ENCODE peak calls at places on chromosomes 4 and X, in ten cellular contexts. Q, J, S, N, G, E, W, Y, O and A are unnamed samples.

GRCh38 chr4:151563194-151563593 is 154.2 kb downstream of the FHIP1A start:
- DNase-seq in O (no peak), Y (no peak), S (peak; percentile 50), G (no peak), W (no peak), J (no peak), E (no peak), N (no peak), Q (no peak), A (peak; percentile 54)

GRCh38 chr4:39495446-39496208 is 31.6 kb downstream of the UGDH start:
- DNase-seq in Y (no peak), G (no peak), W (no peak), J (no peak), S (no peak), Q (peak; percentile 10), E (no peak), N (no peak), O (no peak), A (no peak)

GRCh38 chr4:75555294-75556164 is at the start of gene ODAPH:
- DNase-seq in Q (peak; percentile 58), G (no peak), S (no peak), N (no peak), J (no peak), E (no peak), W (peak; percentile 84), O (no peak), Y (no peak), A (no peak)

GRCh38 chr4:83605216-83605615 is 69.3 kb downstream of the GPAT3 start:
- DNase-seq in E (no peak), O (no peak), G (no peak), S (no peak), W (no peak), N (no peak), Y (no peak), J (no peak), Q (no peak), A (no peak)

GRCh38 chrX:108270280-108270679 is 167.9 kb downstream of the COL4A6 start:
- DNase-seq in Y (no peak), J (no peak), S (no peak), N (no peak), O (no peak), Q (no peak), E (no peak), W (peak; percentile 0), G (no peak), A (no peak)

GRCh38 chr4:95021099-95021498 is 263.3 kb downstream of the BMPR1B start:
- DNase-seq in Q (peak; percentile 33), W (no peak), Y (no peak), O (no peak), G (no peak), N (no peak), J (no peak), S (no peak), E (no peak), A (no peak)

GRCh38 chr4:53346920-53347852 is 18.7 kb downstream of the SCFD2 start:
- DNase-seq in G (no peak), Q (peak; percentile 61), N (no peak), S (no peak), E (no peak), O (no peak), W (no peak), Y (peak; percentile 18), J (no peak), A (no peak)

GRCh38 chrX:152897216-152898144 is at the start of gene ZNF185:
- DNase-seq in S (peak; percentile 57), J (no peak), G (no peak), N (no peak), O (no peak), E (peak; percentile 90), Y (no peak), W (no peak), Q (no peak), A (no peak)

GRCh38 chr4:63742882-63743281 is 666.4 kb downstream of the TECRL start:
- DNase-seq in Y (no peak), S (no peak), E (no peak), O (no peak), W (no peak), Q (no peak), N (no peak), J (no peak), G (no peak), A (no peak)

GRCh38 chrX:119374736-119375135 is 24.4 kb upstream of the SLC25A43 start:
- DNase-seq in N (no peak), O (no peak), E (no peak), S (no peak), Y (no peak), J (no peak), W (no peak), G (no peak), Q (peak; percentile 40), A (no peak)

GRCh38 chr4:81343536-81343935 is 128.2 kb downstream of the RASGEF1B start:
- DNase-seq in W (no peak), J (no peak), E (no peak), S (no peak), Q (no peak), O (no peak), Y (no peak), G (no peak), N (no peak), A (no peak)

GRCh38 chr4:187128226-187128625 is 404.6 kb upstream of the FAT1 start:
- DNase-seq in J (no peak), N (no peak), W (no peak), O (no peak), E (no peak), G (no peak), Y (no peak), S (no peak), Q (peak; percentile 41), A (peak; percentile 20)

GRCh38 chr4:40749717-40750460 is at the start of gene NSUN7:
- DNase-seq in N (no peak), S (peak; percentile 87), O (peak; percentile 61), W (peak; percentile 58), J (peak; percentile 17), Q (no peak), Y (no peak), E (peak; percentile 96), G (peak; percentile 5), A (no peak)

GRCh38 chr4:66920514-66920913 is 624.8 kb downstream of the CENPC start:
- DNase-seq in N (no peak), Y (no peak), O (no peak), G (no peak), S (no peak), W (no peak), J (no peak), E (no peak), Q (no peak), A (no peak)

GRCh38 chr4:158170691-158171455 is 2.0 kb downstream of the GASK1B start:
- DNase-seq in N (peak; percentile 92), G (no peak), E (peak; percentile 60), J (no peak), S (peak; percentile 41), O (peak; percentile 75), Q (peak; percentile 23), Y (peak; percentile 59), W (peak; percentile 9), A (no peak)

GRCh38 chr4:10031663-10032590 is 10.6 kb upstream of the SLC2A9 start:
- DNase-seq in W (no peak), Q (no peak), O (no peak), N (no peak), S (no peak), G (no peak), Y (no peak), J (no peak), E (peak; percentile 8), A (no peak)

GRCh38 chr4:182577411-182577810 is 334.2 kb downstream of the TENM3 start:
- DNase-seq in E (no peak), Y (no peak), O (no peak), S (no peak), N (no peak), J (no peak), G (no peak), W (no peak), Q (peak; percentile 67), A (no peak)

GRCh38 chr4:41644288-41644914 is 104.1 kb downstream of the PHOX2B start:
- DNase-seq in E (peak; percentile 93), J (peak; percentile 80), S (peak; percentile 46), Y (no peak), N (peak; percentile 80), G (no peak), W (peak; percentile 3), O (peak; percentile 76), Q (peak; percentile 16), A (peak; percentile 7)

GRCh38 chr4:184922301-184922700 is 96.0 kb upstream of the HELT start:
- DNase-seq in S (no peak), Y (no peak), J (no peak), W (no peak), E (no peak), N (no peak), Q (no peak), O (no peak), G (no peak), A (no peak)

GRCh38 chrX:44873415-44874270 is 655 bp downstream of the KDM6A start:
- DNase-seq in Q (peak; percentile 44), Y (no peak), N (peak; percentile 81), E (no peak), S (peak; percentile 54), O (peak; percentile 67), J (peak; percentile 23), G (peak; percentile 12), W (peak; percentile 43), A (no peak)

GRCh38 chr4:184309241-184310170 is 91.8 kb upstream of the ENPP6 start:
- DNase-seq in G (no peak), Y (no peak), S (no peak), N (no peak), Q (no peak), W (no peak), E (no peak), J (no peak), O (no peak), A (no peak)

GRCh38 chr4:105022811-105023667 is 123.6 kb upstream of the TET2 start:
- DNase-seq in G (no peak), Q (peak; percentile 3), E (no peak), O (no peak), S (no peak), W (no peak), J (no peak), Y (no peak), N (no peak), A (no peak)

GRCh38 chrX:41333744-41333993 is 293 bp upstream of the DDX3X start:
- DNase-seq in G (no peak), Y (peak; percentile 68), O (no peak), J (no peak), E (no peak), S (no peak), Q (peak; percentile 90), N (no peak), W (peak; percentile 92), A (peak; percentile 52)

GRCh38 chr4:123876640-123877039 is 480.0 kb downstream of the SPRY1 start:
- DNase-seq in Y (no peak), J (no peak), G (no peak), O (no peak), S (no peak), W (no peak), E (no peak), Q (no peak), N (no peak), A (no peak)

GRCh38 chrX:51896626-51897025 is 3.2 kb downstream of the MAGED1 start:
- DNase-seq in N (no peak), O (no peak), S (no peak), G (no peak), E (no peak), J (no peak), Y (no peak), W (no peak), Q (no peak), A (no peak)

GRCh38 chrX:16838202-16839066 is 31.7 kb downstream of the RBBP7 start:
- DNase-seq in J (no peak), O (no peak), S (no peak), W (no peak), Y (peak; percentile 63), E (peak; percentile 52), Q (peak; percentile 80), N (no peak), G (no peak), A (peak; percentile 72)

GRCh38 chr4:24645765-24646550 is 61.6 kb upstream of the DHX15 start:
- DNase-seq in J (no peak), S (no peak), W (no peak), E (no peak), Q (no peak), G (no peak), O (no peak), Y (no peak), N (no peak), A (no peak)

GRCh38 chrX:50971390-50971789 is 60.9 kb downstream of the BMP15 start:
- DNase-seq in O (no peak), Y (peak; percentile 17), J (no peak), E (no peak), S (no peak), Q (no peak), G (no peak), N (no peak), W (no peak), A (no peak)